ENCODE peak calls at places on chromosomes 4 and X, in six cellular contexts. One of them, this sample, is unnamed.

GRCh38 chrX:130024127-130024526 is 41.7 kb downstream of the BCORL1 start:
- DNase-seq in GM23248: peak; percentile 75
- DNase-seq in transverse colon: peak; percentile 84
- DNase-seq in brain microvascular endothelial cell: peak; percentile 18
- DNase-seq in sigmoid colon: peak; percentile 86
- DNase-seq in neural progenitor cell: peak; percentile 69
- DNase-seq in this sample: peak; percentile 81

GRCh38 chr4:14180983-14181601 is 553.6 kb upstream of the BOD1L1 start:
- DNase-seq in GM23248: no peak
- DNase-seq in transverse colon: no peak
- DNase-seq in brain microvascular endothelial cell: no peak
- DNase-seq in sigmoid colon: no peak
- DNase-seq in neural progenitor cell: no peak
- DNase-seq in this sample: no peak

GRCh38 chrX:12987340-12987739 is 12.4 kb downstream of the TMSB4X start:
- DNase-seq in GM23248: no peak
- DNase-seq in transverse colon: no peak
- DNase-seq in brain microvascular endothelial cell: no peak
- DNase-seq in sigmoid colon: no peak
- DNase-seq in neural progenitor cell: no peak
- DNase-seq in this sample: no peak

GRCh38 chr4:183276106-183276505 is 44.0 kb downstream of the CLDN22 start:
- DNase-seq in GM23248: no peak
- DNase-seq in transverse colon: no peak
- DNase-seq in brain microvascular endothelial cell: no peak
- DNase-seq in sigmoid colon: no peak
- DNase-seq in neural progenitor cell: no peak
- DNase-seq in this sample: no peak

GRCh38 chr4:109701566-109702399 is 1.5 kb downstream of the CASP6 start:
- DNase-seq in GM23248: no peak
- DNase-seq in transverse colon: peak; percentile 52
- DNase-seq in brain microvascular endothelial cell: no peak
- DNase-seq in sigmoid colon: no peak
- DNase-seq in neural progenitor cell: peak; percentile 10
- DNase-seq in this sample: no peak

GRCh38 chr4:85543832-85544231 is 68.9 kb downstream of the ARHGAP24 start:
- DNase-seq in GM23248: peak; percentile 70
- DNase-seq in transverse colon: no peak
- DNase-seq in brain microvascular endothelial cell: peak; percentile 4
- DNase-seq in sigmoid colon: no peak
- DNase-seq in neural progenitor cell: no peak
- DNase-seq in this sample: no peak

GRCh38 chr4:47863486-47863885 is 25.6 kb upstream of the CORIN start:
- DNase-seq in GM23248: peak; percentile 13
- DNase-seq in transverse colon: no peak
- DNase-seq in brain microvascular endothelial cell: peak; percentile 40
- DNase-seq in sigmoid colon: no peak
- DNase-seq in neural progenitor cell: no peak
- DNase-seq in this sample: no peak

GRCh38 chrX:128739539-128739938 is 687.3 kb upstream of the ACTRT1 start:
- DNase-seq in GM23248: no peak
- DNase-seq in transverse colon: no peak
- DNase-seq in brain microvascular endothelial cell: no peak
- DNase-seq in sigmoid colon: no peak
- DNase-seq in neural progenitor cell: no peak
- DNase-seq in this sample: no peak

GRCh38 chrX:86349115-86349514 is 200.9 kb downstream of the DACH2 start:
- DNase-seq in GM23248: no peak
- DNase-seq in transverse colon: no peak
- DNase-seq in brain microvascular endothelial cell: no peak
- DNase-seq in sigmoid colon: no peak
- DNase-seq in neural progenitor cell: no peak
- DNase-seq in this sample: no peak

GRCh38 chrX:77953708-77954107 is 15.7 kb downstream of the PGAM4 start:
- DNase-seq in GM23248: peak; percentile 32
- DNase-seq in transverse colon: no peak
- DNase-seq in brain microvascular endothelial cell: peak; percentile 16
- DNase-seq in sigmoid colon: no peak
- DNase-seq in neural progenitor cell: no peak
- DNase-seq in this sample: no peak

GRCh38 chr4:25767877-25768475 is 94.8 kb downstream of the SEL1L3 start:
- DNase-seq in GM23248: peak; percentile 82
- DNase-seq in transverse colon: peak; percentile 37
- DNase-seq in brain microvascular endothelial cell: peak; percentile 70
- DNase-seq in sigmoid colon: no peak
- DNase-seq in neural progenitor cell: peak; percentile 84
- DNase-seq in this sample: no peak

GRCh38 chr4:75036046-75036445 is 103.1 kb downstream of the PARM1 start:
- DNase-seq in GM23248: no peak
- DNase-seq in transverse colon: no peak
- DNase-seq in brain microvascular endothelial cell: no peak
- DNase-seq in sigmoid colon: no peak
- DNase-seq in neural progenitor cell: no peak
- DNase-seq in this sample: no peak

GRCh38 chr4:146033149-146033548 is 94.5 kb upstream of the ZNF827 start:
- DNase-seq in GM23248: no peak
- DNase-seq in transverse colon: peak; percentile 83
- DNase-seq in brain microvascular endothelial cell: no peak
- DNase-seq in sigmoid colon: no peak
- DNase-seq in neural progenitor cell: no peak
- DNase-seq in this sample: no peak

GRCh38 chr4:64824591-64824990 is 415.3 kb upstream of the TECRL start:
- DNase-seq in GM23248: no peak
- DNase-seq in transverse colon: no peak
- DNase-seq in brain microvascular endothelial cell: no peak
- DNase-seq in sigmoid colon: no peak
- DNase-seq in neural progenitor cell: no peak
- DNase-seq in this sample: no peak

GRCh38 chr4:166827167-166827566 is 407.1 kb downstream of the SPOCK3 start:
- DNase-seq in GM23248: no peak
- DNase-seq in transverse colon: peak; percentile 16
- DNase-seq in brain microvascular endothelial cell: no peak
- DNase-seq in sigmoid colon: no peak
- DNase-seq in neural progenitor cell: no peak
- DNase-seq in this sample: no peak

GRCh38 chr4:109171098-109171497 is 131.4 kb downstream of the COL25A1 start:
- DNase-seq in GM23248: peak; percentile 34
- DNase-seq in transverse colon: no peak
- DNase-seq in brain microvascular endothelial cell: no peak
- DNase-seq in sigmoid colon: no peak
- DNase-seq in neural progenitor cell: no peak
- DNase-seq in this sample: no peak

GRCh38 chr4:8280876-8281440 is 11.4 kb downstream of the HTRA3 start:
- DNase-seq in GM23248: no peak
- DNase-seq in transverse colon: no peak
- DNase-seq in brain microvascular endothelial cell: no peak
- DNase-seq in sigmoid colon: peak; percentile 61
- DNase-seq in neural progenitor cell: no peak
- DNase-seq in this sample: no peak
- H3K27ac ChIP-seq in GM23248: no peak overlapping the region
- H3K27ac ChIP-seq in transverse colon: peak overlapping the region; percentile 43
- H3K27ac ChIP-seq in brain microvascular endothelial cell: no peak overlapping the region
- H3K27ac ChIP-seq in sigmoid colon: peak overlapping the region; percentile 56
- H3K27ac ChIP-seq in neural progenitor cell: no peak overlapping the region
- H3K27ac ChIP-seq in this sample: no peak overlapping the region

GRCh38 chr4:138984647-138985046 is 30.9 kb upstream of the NOCT start:
- DNase-seq in GM23248: no peak
- DNase-seq in transverse colon: no peak
- DNase-seq in brain microvascular endothelial cell: no peak
- DNase-seq in sigmoid colon: no peak
- DNase-seq in neural progenitor cell: no peak
- DNase-seq in this sample: no peak

GRCh38 chr4:138983690-138984089 is 31.9 kb upstream of the NOCT start:
- DNase-seq in GM23248: no peak
- DNase-seq in transverse colon: no peak
- DNase-seq in brain microvascular endothelial cell: no peak
- DNase-seq in sigmoid colon: no peak
- DNase-seq in neural progenitor cell: no peak
- DNase-seq in this sample: no peak

GRCh38 chr4:138981930-138982390 is 33.6 kb upstream of the NOCT start:
- DNase-seq in GM23248: peak; percentile 71
- DNase-seq in transverse colon: peak; percentile 13
- DNase-seq in brain microvascular endothelial cell: peak; percentile 16
- DNase-seq in sigmoid colon: peak; percentile 72
- DNase-seq in neural progenitor cell: no peak
- DNase-seq in this sample: no peak

GRCh38 chr4:138979742-138980141 is 35.8 kb upstream of the NOCT start:
- DNase-seq in GM23248: no peak
- DNase-seq in transverse colon: no peak
- DNase-seq in brain microvascular endothelial cell: no peak
- DNase-seq in sigmoid colon: no peak
- DNase-seq in neural progenitor cell: no peak
- DNase-seq in this sample: no peak

DNA sequence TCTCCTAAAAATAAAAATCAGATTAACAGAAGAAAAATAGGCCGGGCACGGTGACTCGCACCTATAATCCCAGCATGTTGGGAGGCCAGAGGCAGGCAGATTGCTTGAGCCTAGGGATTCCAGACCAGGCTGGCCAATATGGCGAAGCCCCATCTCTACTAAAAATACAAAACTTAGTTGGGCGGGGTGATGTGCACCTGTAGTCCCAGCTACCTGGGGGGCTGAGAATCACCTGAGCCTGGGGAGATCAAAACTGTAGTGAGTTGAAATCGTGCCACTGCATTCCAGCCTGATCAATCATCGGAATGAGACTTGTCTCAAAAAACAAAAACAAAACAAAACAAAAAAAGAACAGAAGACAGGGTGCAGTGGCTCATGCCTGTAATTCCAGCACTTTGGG is 32.8 kb upstream of the NOCT start:
- DNase-seq in GM23248: no peak
- DNase-seq in transverse colon: no peak
- DNase-seq in brain microvascular endothelial cell: no peak
- DNase-seq in sigmoid colon: no peak
- DNase-seq in neural progenitor cell: no peak
- DNase-seq in this sample: no peak
- H3K27ac ChIP-seq in GM23248: no peak overlapping the region
- H3K27ac ChIP-seq in transverse colon: peak overlapping the region; percentile 64
- H3K27ac ChIP-seq in brain microvascular endothelial cell: no peak overlapping the region
- H3K27ac ChIP-seq in sigmoid colon: peak overlapping the region; percentile 57
- H3K27ac ChIP-seq in neural progenitor cell: no peak overlapping the region
- H3K27ac ChIP-seq in this sample: peak overlapping the region; percentile 40

GRCh38 chr4:104447346-104447745 is 47.3 kb downstream of the CXXC4 start:
- DNase-seq in GM23248: no peak
- DNase-seq in transverse colon: no peak
- DNase-seq in brain microvascular endothelial cell: no peak
- DNase-seq in sigmoid colon: no peak
- DNase-seq in neural progenitor cell: no peak
- DNase-seq in this sample: no peak
- H3K27ac ChIP-seq in GM23248: no peak overlapping the region
- H3K27ac ChIP-seq in transverse colon: no peak overlapping the region
- H3K27ac ChIP-seq in brain microvascular endothelial cell: no peak overlapping the region
- H3K27ac ChIP-seq in sigmoid colon: no peak overlapping the region
- H3K27ac ChIP-seq in neural progenitor cell: no peak overlapping the region
- H3K27ac ChIP-seq in this sample: no peak overlapping the region

GRCh38 chr4:176271749-176272148 is 2.7 kb upstream of the ASB5 start:
- DNase-seq in GM23248: peak; percentile 65
- DNase-seq in transverse colon: no peak
- DNase-seq in brain microvascular endothelial cell: peak; percentile 33
- DNase-seq in sigmoid colon: no peak
- DNase-seq in neural progenitor cell: no peak
- DNase-seq in this sample: no peak
- H3K27ac ChIP-seq in GM23248: peak overlapping the region; percentile 84
- H3K27ac ChIP-seq in transverse colon: no peak overlapping the region
- H3K27ac ChIP-seq in brain microvascular endothelial cell: peak overlapping the region; percentile 82
- H3K27ac ChIP-seq in sigmoid colon: peak overlapping the region; percentile 78
- H3K27ac ChIP-seq in neural progenitor cell: no peak overlapping the region
- H3K27ac ChIP-seq in this sample: no peak overlapping the region

DNA sequence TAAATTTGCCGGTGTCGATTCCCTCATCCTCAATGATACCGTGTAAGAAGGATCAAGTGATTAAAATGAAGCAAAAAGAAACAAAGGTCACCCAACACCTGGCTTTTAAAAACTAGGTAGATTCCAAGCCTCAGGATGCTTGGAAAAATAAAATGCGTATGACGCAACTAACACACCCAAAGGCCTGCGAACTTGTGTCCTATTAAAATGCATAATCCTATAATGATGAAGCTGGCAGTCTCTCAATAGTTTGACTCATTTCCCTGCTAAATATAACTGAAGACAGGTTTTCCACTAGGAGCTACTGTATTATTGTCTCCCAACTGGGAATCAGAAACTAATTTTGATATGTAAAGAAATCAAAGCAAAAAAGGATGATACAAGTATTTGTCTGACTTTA is 263.2 kb downstream of the DHX15 start:
- DNase-seq in GM23248: peak; percentile 42
- DNase-seq in transverse colon: no peak
- DNase-seq in brain microvascular endothelial cell: no peak
- DNase-seq in sigmoid colon: no peak
- DNase-seq in neural progenitor cell: no peak
- DNase-seq in this sample: no peak
- H3K27ac ChIP-seq in GM23248: no peak overlapping the region
- H3K27ac ChIP-seq in transverse colon: no peak overlapping the region
- H3K27ac ChIP-seq in brain microvascular endothelial cell: no peak overlapping the region
- H3K27ac ChIP-seq in sigmoid colon: no peak overlapping the region
- H3K27ac ChIP-seq in neural progenitor cell: peak overlapping the region; percentile 35
- H3K27ac ChIP-seq in this sample: no peak overlapping the region

GRCh38 chrX:46573896-46574336 is 351 bp downstream of the CHST7 start:
- DNase-seq in GM23248: peak; percentile 77
- DNase-seq in transverse colon: peak; percentile 63
- DNase-seq in brain microvascular endothelial cell: peak; percentile 31
- DNase-seq in sigmoid colon: peak; percentile 75
- DNase-seq in neural progenitor cell: peak; percentile 72
- DNase-seq in this sample: peak; percentile 31
- H3K27ac ChIP-seq in GM23248: peak overlapping the region; percentile 66
- H3K27ac ChIP-seq in transverse colon: peak overlapping the region; percentile 81
- H3K27ac ChIP-seq in brain microvascular endothelial cell: peak overlapping the region; percentile 21
- H3K27ac ChIP-seq in sigmoid colon: peak overlapping the region; percentile 67
- H3K27ac ChIP-seq in neural progenitor cell: no peak overlapping the region
- H3K27ac ChIP-seq in this sample: peak overlapping the region; percentile 64

DNA sequence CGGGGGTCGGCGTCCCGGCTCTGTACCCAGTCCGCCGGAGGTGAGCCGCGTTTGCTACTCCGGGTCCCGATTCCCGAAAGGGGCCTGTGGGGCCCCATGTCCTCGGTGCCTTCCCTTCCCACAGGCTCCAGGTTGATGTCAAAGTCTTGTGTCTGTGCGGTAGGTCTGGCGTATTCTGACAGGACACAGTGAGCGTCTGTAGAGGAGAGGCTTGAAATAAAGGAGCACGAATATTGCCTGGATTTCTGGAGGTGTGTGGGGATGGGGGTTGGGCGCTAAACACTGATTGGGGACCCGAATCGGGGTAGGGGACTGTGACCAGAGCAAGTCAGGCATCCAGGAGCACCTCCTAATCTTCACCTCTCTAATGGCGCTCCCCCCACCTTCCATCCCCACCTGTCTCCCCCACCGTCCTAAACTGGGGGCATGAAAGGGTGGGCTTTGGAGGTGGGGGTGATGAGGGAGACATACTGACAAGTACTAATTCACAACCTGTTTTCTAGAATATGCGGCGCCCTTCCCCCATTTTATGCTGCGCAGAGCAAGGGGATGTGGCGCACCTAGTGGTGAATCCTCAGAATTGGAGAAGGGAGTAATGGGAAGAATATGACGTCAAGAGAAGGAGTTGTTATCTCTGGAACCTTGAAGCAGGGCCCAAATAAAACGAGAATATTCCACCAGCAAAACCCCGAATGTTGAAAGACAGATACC is 874 bp downstream of the GPRASP2 start:
- DNase-seq in GM23248: peak; percentile 71
- DNase-seq in transverse colon: peak; percentile 55
- DNase-seq in brain microvascular endothelial cell: peak; percentile 34
- DNase-seq in sigmoid colon: peak; percentile 88
- DNase-seq in neural progenitor cell: peak; percentile 33
- DNase-seq in this sample: peak; percentile 72
- H3K27ac ChIP-seq in GM23248: peak overlapping the region; percentile 7
- H3K27ac ChIP-seq in transverse colon: peak overlapping the region; percentile 85
- H3K27ac ChIP-seq in brain microvascular endothelial cell: no peak overlapping the region
- H3K27ac ChIP-seq in sigmoid colon: peak overlapping the region; percentile 92
- H3K27ac ChIP-seq in neural progenitor cell: no peak overlapping the region
- H3K27ac ChIP-seq in this sample: peak overlapping the region; percentile 88

GRCh38 chr4:96784336-96784735 is 944.4 kb downstream of the PDHA2 start:
- DNase-seq in GM23248: no peak
- DNase-seq in transverse colon: no peak
- DNase-seq in brain microvascular endothelial cell: no peak
- DNase-seq in sigmoid colon: no peak
- DNase-seq in neural progenitor cell: no peak
- DNase-seq in this sample: no peak
- H3K27ac ChIP-seq in GM23248: no peak overlapping the region
- H3K27ac ChIP-seq in transverse colon: no peak overlapping the region
- H3K27ac ChIP-seq in brain microvascular endothelial cell: no peak overlapping the region
- H3K27ac ChIP-seq in sigmoid colon: no peak overlapping the region
- H3K27ac ChIP-seq in neural progenitor cell: no peak overlapping the region
- H3K27ac ChIP-seq in this sample: no peak overlapping the region